ENCODE peak calls at places on chromosomes 1 and 21, in nine cellular contexts. S is PC-3; O is uterus; A is thyroid gland; Z is spleen; Y is CD8-positive, alpha-beta memory T cell; B is fibroblast of lung; X is thoracic aorta; V is transverse colon. K is an unnamed sample. For H3K36me3 and H3K4me1, the result is how much of the 10 kb centered on the place peaks cover.

GRCh38 chr1:210663730-210664573 is 335.2 kb downstream of the HHAT start:
- DNase-seq in Z (no peak), S (no peak), V (no peak), O (no peak), X (no peak), Y (no peak), A (no peak), B (peak), K (no peak)

GRCh38 chr1:3889952-3890351 is 10.1 kb downstream of the C1orf174 start:
- DNase-seq in B (no peak), S (no peak), A (no peak), Y (no peak), O (no peak), X (no peak), Z (peak), V (no peak), K (no peak)

GRCh38 chr1:65997693-65998092 is 205.0 kb downstream of the PDE4B start:
- DNase-seq in V (no peak), A (no peak), O (no peak), Y (no peak), X (no peak), S (no peak), Z (no peak), B (no peak), K (no peak)

GRCh38 chr1:207017615-207018559 is 14.7 kb downstream of the C1orf116 start:
- DNase-seq in A (no peak), Z (no peak), B (peak), O (no peak), Y (no peak), S (peak), X (no peak), V (no peak), K (no peak)

GRCh38 chr21:35206141-35207125 is 157.3 kb upstream of the RUNX1 start:
- DNase-seq in O (no peak), S (no peak), Y (no peak), A (no peak), B (peak), Z (no peak), X (no peak), V (peak), K (no peak)

GRCh38 chr1:172425339-172425738 is 4.9 kb downstream of the C1orf105 start:
- DNase-seq in B (no peak), S (no peak), A (no peak), V (no peak), Z (no peak), O (no peak), X (no peak), Y (no peak), K (no peak)

GRCh38 chr1:154403300-154403943 is 1.7 kb upstream of the IL6R start:
- DNase-seq in B (no peak), X (no peak), A (no peak), S (no peak), Z (no peak), O (no peak), V (peak), Y (peak), K (no peak)

GRCh38 chr1:43430831-43431230 is 22.9 kb downstream of the HYI start:
- DNase-seq in B (no peak), V (no peak), Z (peak), O (no peak), X (no peak), A (no peak), Y (no peak), S (no peak), K (no peak)

GRCh38 chr1:157142765-157143423 is 4.7 kb upstream of the ETV3 start:
- DNase-seq in Z (no peak), Y (no peak), S (peak), X (no peak), B (no peak), A (no peak), V (no peak), O (no peak), K (no peak)

GRCh38 chr21:33993286-33994231 is 78.0 kb upstream of the ATP5PO start:
- DNase-seq in O (no peak), B (no peak), V (no peak), X (no peak), A (peak), S (no peak), Y (no peak), Z (no peak), K (no peak)

GRCh38 chr1:35449334-35450008 is 107.7 kb downstream of the KIAA0319L start:
- DNase-seq in S (peak), O (no peak), V (no peak), B (peak), Z (no peak), A (no peak), Y (no peak), X (no peak), K (no peak)

GRCh38 chr1:91406773-91407389 is 2.2 kb upstream of the HFM1 start:
- DNase-seq in X (no peak), O (no peak), A (no peak), Y (no peak), S (peak), B (no peak), V (no peak), Z (no peak), K (no peak)

GRCh38 chr1:192477630-192478029 is 97.9 kb upstream of the RGS1 start:
- DNase-seq in O (no peak), B (peak), X (no peak), Z (no peak), A (no peak), Y (no peak), S (peak), V (no peak), K (no peak)

GRCh38 chr1:2109581-2110021 is 59.4 kb downstream of the PRKCZ start:
- DNase-seq in O (no peak), A (no peak), Z (no peak), Y (no peak), X (no peak), S (no peak), B (no peak), V (no peak), K (no peak)

GRCh38 chr1:14929547-14930223 is 223.9 kb upstream of the TMEM51 start:
- DNase-seq in O (peak), X (no peak), A (peak), V (peak), S (peak), Y (no peak), Z (no peak), B (peak), K (no peak)

GRCh38 chr1:155695608-155696007 is 6.7 kb downstream of the DAP3 start:
- DNase-seq in A (no peak), Y (no peak), V (no peak), O (no peak), X (no peak), Z (no peak), B (no peak), S (no peak), K (no peak)

GRCh38 chr1:155688318-155689121 is at the start of the genes DAP3 and YY1AP1:
- DNase-seq in O (peak), A (peak), V (peak), S (peak), B (peak), Y (peak), X (peak), Z (peak), K (peak)

GRCh38 chr1:155694167-155694566 is 5.3 kb downstream of the DAP3 start:
- DNase-seq in Z (no peak), Y (no peak), X (no peak), V (no peak), O (no peak), B (no peak), A (no peak), S (no peak), K (no peak)

GRCh38 chr1:155695107-155695506 is 6.2 kb downstream of the DAP3 start:
- DNase-seq in S (peak), Y (no peak), O (no peak), V (no peak), X (no peak), B (no peak), A (no peak), Z (no peak), K (no peak)

GRCh38 chr1:155691992-155692528 is 3.2 kb downstream of the DAP3 start:
- DNase-seq in X (no peak), B (no peak), Z (no peak), V (no peak), Y (no peak), A (no peak), S (no peak), O (no peak), K (no peak)
- H3K36me3 ChIP-seq in X (under half), B (under half), Z (under half), V (under half), Y (under half), A (under half), S (under half), O (under half), K (under half)

GRCh38 chr1:208221291-208221622 is 22.9 kb downstream of the PLXNA2 start:
- DNase-seq in O (no peak), A (peak), V (no peak), B (no peak), S (no peak), Y (no peak), X (no peak), Z (no peak), K (no peak)
- H3K4me1 ChIP-seq in O (under half), A (half or more), V (under half), B (under half), S (half or more), Y (under half), X (half or more), Z (under half), K (under half)

DNA sequence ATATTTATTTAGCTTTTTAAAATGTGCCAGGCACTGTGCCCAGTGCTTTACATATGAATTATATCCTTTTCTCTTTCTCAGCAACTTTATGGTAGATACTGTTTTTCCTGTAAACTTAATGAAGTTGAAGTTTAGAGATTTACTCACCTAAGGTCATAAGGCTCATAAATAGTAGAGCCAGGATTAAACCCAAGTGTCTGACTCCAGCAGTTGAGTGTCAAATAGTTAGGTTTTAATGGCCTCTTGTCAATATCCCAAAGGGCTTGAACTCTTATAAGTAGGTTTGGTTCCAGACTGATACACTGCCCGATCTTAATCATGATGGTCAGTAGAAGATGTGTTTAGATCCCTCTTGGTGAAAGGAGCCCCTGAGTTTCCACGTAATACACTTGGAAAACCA is 37.8 kb downstream of the RABGAP1L start:
- DNase-seq in O (no peak), X (no peak), A (no peak), Z (no peak), Y (no peak), B (no peak), V (no peak), S (no peak), K (no peak)
- H3K4me3 ChIP-seq in O (no peak), X (no peak), A (no peak), Z (no peak), Y (no peak), B (no peak), V (no peak), S (no peak), K (no peak)

GRCh38 chr1:86352096-86352495 is 44.0 kb downstream of the ODF2L start:
- DNase-seq in O (no peak), S (no peak), A (no peak), Y (no peak), Z (no peak), V (no peak), B (peak), X (no peak), K (no peak)

DNA sequence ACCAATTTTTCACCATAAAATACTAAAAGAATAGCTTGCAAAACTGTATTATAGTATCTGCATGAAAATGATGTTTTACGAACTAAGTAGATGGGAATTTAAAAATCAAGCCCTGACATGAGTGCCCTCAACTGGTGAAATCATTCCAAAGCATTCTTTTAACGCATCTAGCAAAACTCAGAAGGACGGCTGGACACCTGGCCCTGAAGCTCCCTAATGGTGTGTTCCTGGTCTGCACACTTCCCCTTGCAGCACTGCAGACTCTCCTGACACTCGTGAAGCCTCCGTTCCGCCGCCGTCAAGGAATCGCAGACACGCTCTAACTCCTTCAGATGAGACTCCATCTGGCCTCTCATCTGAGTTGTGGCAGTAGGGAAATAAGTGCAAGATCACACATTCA is 39.9 kb downstream of the ODF2L start:
- DNase-seq in O (no peak), A (no peak), V (no peak), X (no peak), S (peak), Y (no peak), Z (no peak), B (peak), K (no peak)
- H3K36me3 ChIP-seq in O (under half), A (under half), V (under half), X (under half), S (under half), Y (under half), Z (half or more), B (under half), K (under half)

DNA sequence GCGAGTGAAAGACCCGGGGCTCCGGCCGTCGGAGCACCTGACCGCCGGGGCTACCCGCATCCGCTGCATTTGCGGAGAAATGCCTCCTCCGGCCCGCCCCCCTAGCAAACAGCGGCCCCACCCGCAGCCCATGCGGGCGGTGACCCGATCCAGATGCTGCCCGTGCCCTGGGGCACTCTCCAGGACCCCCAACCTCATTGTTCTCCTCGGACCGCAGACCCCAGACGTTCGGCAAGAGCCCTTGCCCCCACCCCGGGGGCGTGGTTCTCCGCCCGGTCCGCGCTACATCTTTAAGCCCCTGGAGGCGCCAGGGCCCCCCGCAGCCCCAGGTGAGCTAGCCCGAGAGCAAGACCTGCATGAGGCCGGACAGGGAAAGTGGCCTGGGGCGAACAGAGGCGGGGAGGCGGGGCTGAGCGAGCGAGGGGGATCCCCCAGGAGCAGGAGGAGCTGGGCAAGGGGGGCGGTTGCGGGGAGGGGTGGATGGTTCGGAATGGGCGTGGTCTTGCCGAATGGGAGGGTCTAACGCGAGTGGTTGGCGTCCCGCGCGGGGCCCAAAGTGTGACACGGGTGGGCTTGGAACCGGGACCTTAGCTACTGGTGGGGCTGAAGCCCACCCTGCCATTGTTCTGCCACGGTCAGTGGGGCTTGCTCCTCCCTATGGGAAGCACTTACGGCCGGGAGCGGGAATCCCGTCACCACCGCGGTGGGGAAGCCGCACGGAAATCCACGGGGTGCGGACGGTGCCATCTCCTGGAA is 6.3 kb upstream of the CRYBG2 start:
- DNase-seq in Y (peak), V (peak), B (no peak), A (peak), O (no peak), Z (no peak), X (no peak), S (no peak), K (no peak)
- H3K4me1 ChIP-seq in Y (under half), V (under half), B (under half), A (under half), O (under half), Z (under half), X (under half), S (under half), K (under half)

DNA sequence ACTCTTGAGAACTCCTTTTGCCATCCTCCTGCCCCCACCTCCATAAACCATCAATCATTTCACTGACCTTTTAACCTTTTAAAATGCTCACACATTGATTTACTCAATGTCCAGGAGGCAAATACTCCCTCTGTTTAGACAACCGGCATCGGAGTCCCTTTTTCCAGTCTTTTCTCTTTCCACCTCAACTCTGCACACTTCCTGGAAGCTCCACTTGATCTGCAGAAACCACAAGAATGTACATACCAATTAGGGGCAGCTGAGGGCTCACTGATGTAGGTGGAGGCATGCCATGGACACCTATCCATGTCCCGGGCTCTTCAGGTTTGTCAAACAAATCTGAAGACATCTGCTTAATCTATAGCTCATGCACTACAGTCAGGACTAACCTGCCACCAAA is 5.3 kb upstream of the AMIGO1 start:
- DNase-seq in A (no peak), Z (no peak), O (no peak), V (no peak), B (no peak), S (no peak), Y (no peak), X (no peak), K (no peak)
- H3K4me3 ChIP-seq in A (no peak), Z (no peak), O (no peak), V (no peak), B (no peak), S (no peak), Y (no peak), X (no peak), K (no peak)

DNA sequence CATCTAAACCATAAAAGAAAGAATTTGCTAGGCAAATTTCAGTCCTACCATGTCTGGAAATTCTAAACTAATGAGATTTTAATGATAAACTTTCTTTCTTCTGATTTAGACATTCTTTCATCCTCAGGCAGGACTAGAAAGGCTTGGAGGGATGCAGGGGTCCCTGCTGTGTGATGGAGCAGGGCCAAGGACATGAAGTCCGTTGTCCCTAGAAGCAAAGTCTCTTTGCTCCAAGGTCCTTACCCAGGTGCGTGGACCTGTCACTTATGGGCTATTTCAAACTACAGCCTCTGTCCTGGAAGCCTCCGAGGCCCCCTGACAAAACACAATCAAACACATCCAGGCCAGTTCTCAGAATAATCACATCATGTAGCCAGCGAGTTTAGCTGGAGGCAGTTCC is 26.6 kb downstream of the URB1 start:
- DNase-seq in O (no peak), X (no peak), B (no peak), S (no peak), Z (no peak), V (no peak), Y (no peak), A (no peak), K (no peak)
- H3K36me3 ChIP-seq in O (under half), X (half or more), B (under half), S (half or more), Z (half or more), V (under half), Y (half or more), A (under half), K (half or more)

GRCh38 chr21:38439957-38440356 is 58.3 kb downstream of the ERG start:
- DNase-seq in A (no peak), Y (no peak), B (no peak), O (no peak), Z (no peak), V (no peak), X (no peak), S (no peak), K (no peak)
- H3K4me1 ChIP-seq in A (under half), Y (under half), B (under half), O (under half), Z (under half), V (under half), X (half or more), S (under half), K (half or more)

GRCh38 chr1:20150969-20151368 is 11.8 kb downstream of the PLA2G2F start:
- DNase-seq in S (no peak), A (no peak), X (no peak), O (no peak), B (no peak), Z (no peak), Y (no peak), V (no peak), K (no peak)

GRCh38 chr1:20153000-20153418 is 13.9 kb downstream of the PLA2G2F start:
- DNase-seq in Z (no peak), Y (no peak), A (no peak), X (no peak), S (no peak), B (peak), V (no peak), O (no peak), K (peak)

GRCh38 chr1:20152599-20152930 is 13.4 kb downstream of the PLA2G2F start:
- DNase-seq in V (no peak), B (no peak), Z (no peak), A (no peak), X (no peak), Y (no peak), S (no peak), O (no peak), K (no peak)

GRCh38 chr1:20150326-20150705 is 11.2 kb downstream of the PLA2G2F start:
- DNase-seq in V (no peak), Z (no peak), B (no peak), O (no peak), A (no peak), X (no peak), Y (no peak), S (no peak), K (no peak)

DNA sequence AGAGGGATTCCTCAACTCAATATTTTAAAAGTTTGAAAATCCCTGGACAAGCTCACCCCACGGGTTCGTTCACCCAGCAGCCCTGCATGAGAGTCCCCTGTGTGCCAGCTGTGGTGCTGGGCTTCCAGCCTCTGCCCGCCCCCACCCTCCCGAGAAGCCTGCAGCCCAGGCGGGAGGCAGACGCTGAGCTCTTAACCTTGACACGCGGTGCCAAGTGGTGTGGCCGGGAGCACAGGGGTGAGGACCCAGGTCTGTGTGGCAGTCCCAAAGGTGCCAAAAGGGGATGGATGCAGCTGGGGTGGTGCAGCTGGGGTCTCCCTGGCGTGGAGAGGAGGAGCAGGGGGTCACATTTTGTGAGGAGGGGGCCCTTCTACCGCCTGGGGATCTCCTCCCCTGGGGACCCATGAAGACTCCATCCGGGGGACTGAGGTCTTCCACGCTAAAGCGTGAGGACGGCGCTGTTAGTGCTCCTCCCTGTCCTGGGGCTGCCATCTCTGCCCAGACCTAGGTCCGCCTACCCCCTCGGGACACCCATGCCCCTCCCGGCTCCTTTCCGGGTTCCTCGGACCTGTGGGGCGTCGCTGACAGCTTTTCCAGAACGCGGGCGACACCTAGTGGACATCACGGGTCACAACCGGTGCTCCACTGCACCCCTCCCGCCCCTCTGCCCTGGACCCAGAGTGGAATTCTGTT is 12.9 kb downstream of the PLA2G2F start:
- DNase-seq in Y (peak), S (peak), O (peak), X (peak), Z (peak), B (peak), A (peak), V (peak), K (no peak)
- H3K4me3 ChIP-seq in Y (peak), S (peak), O (peak), X (peak), Z (no peak), B (peak), A (no peak), V (peak), K (peak)

GRCh38 chr1:23452011-23452411 is 27.5 kb upstream of the TCEA3 start:
- DNase-seq in X (no peak), Y (peak), A (peak), Z (no peak), B (peak), S (peak), V (peak), O (no peak), K (no peak)
- H3K36me3 ChIP-seq in X (under half), Y (under half), A (under half), Z (under half), B (under half), S (under half), V (under half), O (under half), K (under half)